ENCODE peak calls at places on chromosomes 2 and 18, in five cellular contexts. O, G, I, B and Q are unnamed samples.

GRCh38 chr18:830315-830901 is 18.4 kb upstream of the YES1 start:
- DNase-seq in I (no peak), G (peak; percentile 40), O (no peak), B (peak; percentile 47), Q (peak; percentile 81)

GRCh38 chr18:49250819-49251388 is 209.5 kb downstream of the DYM start:
- DNase-seq in O (no peak), G (no peak), I (peak; percentile 31), B (peak; percentile 64), Q (peak; percentile 36)

GRCh38 chr2:950627-950992 is at the start of gene SNTG2:
- DNase-seq in I (no peak), G (peak; percentile 37), B (no peak), O (no peak), Q (no peak)

GRCh38 chr18:79507546-79508480 is 112.1 kb downstream of the NFATC1 start:
- DNase-seq in B (peak; percentile 74), O (peak; percentile 78), G (peak; percentile 86), I (peak; percentile 38), Q (peak; percentile 48)

GRCh38 chr2:67311536-67311935 is 85.6 kb upstream of the ETAA1 start:
- DNase-seq in O (no peak), B (peak; percentile 20), I (peak; percentile 91), G (no peak), Q (peak; percentile 65)

GRCh38 chr2:125526093-125526492 is 1129.9 kb upstream of the GYPC start:
- DNase-seq in I (peak; percentile 1), B (no peak), O (no peak), G (no peak), Q (no peak)

GRCh38 chr2:72051971-72052505 is 95.6 kb downstream of the CYP26B1 start:
- DNase-seq in O (no peak), G (no peak), B (no peak), I (no peak), Q (no peak)

GRCh38 chr18:57947117-57947516 is 96.9 kb upstream of the NEDD4L start:
- DNase-seq in I (no peak), B (no peak), G (no peak), O (no peak), Q (no peak)

GRCh38 chr2:65351948-65352595 is 80.3 kb downstream of the SPRED2 start:
- DNase-seq in B (no peak), G (no peak), O (no peak), I (no peak), Q (no peak)

GRCh38 chr18:22032392-22032961 is 136.9 kb upstream of the GATA6 start:
- DNase-seq in O (no peak), B (no peak), I (peak; percentile 99), G (no peak), Q (peak; percentile 93)

GRCh38 chr2:19607931-19608762 is 249.7 kb upstream of the OSR1 start:
- DNase-seq in I (peak; percentile 86), O (peak; percentile 55), G (no peak), B (no peak), Q (peak; percentile 89)

GRCh38 chr2:134460583-134460998 is 206.7 kb downstream of the MGAT5 start:
- DNase-seq in I (peak; percentile 51), G (peak; percentile 42), B (peak; percentile 89), O (no peak), Q (peak; percentile 53)

GRCh38 chr2:109258905-109259540 is 130.0 kb downstream of the SH3RF3 start:
- DNase-seq in O (no peak), I (peak; percentile 52), G (no peak), B (no peak), Q (no peak)

GRCh38 chr2:35688298-35688697 is 667.3 kb upstream of the CRIM1 start:
- DNase-seq in G (no peak), O (no peak), B (no peak), I (no peak), Q (no peak)

GRCh38 chr2:117378653-117379052 is 435.8 kb upstream of the DDX18 start:
- DNase-seq in B (no peak), G (no peak), O (no peak), I (no peak), Q (no peak)

GRCh38 chr18:54607213-54607934 is 16.3 kb downstream of the DYNAP start:
- DNase-seq in G (no peak), I (no peak), O (no peak), B (peak; percentile 80), Q (peak; percentile 35)

GRCh38 chr2:71606244-71606643 is 152.9 kb downstream of the DYSF start:
- DNase-seq in G (no peak), O (peak; percentile 3), B (no peak), I (no peak), Q (no peak)

GRCh38 chr2:180463608-180464007 is 456.5 kb upstream of the CWC22 start:
- DNase-seq in I (no peak), O (no peak), G (no peak), B (peak; percentile 5), Q (no peak)

GRCh38 chr2:9345997-9346396 is 77.3 kb downstream of the ITGB1BP1 start:
- DNase-seq in O (no peak), I (peak; percentile 48), G (no peak), B (no peak), Q (no peak)

GRCh38 chr2:179355881-179356280 is 91.2 kb upstream of the SESTD1 start:
- DNase-seq in B (no peak), I (peak; percentile 30), O (no peak), G (no peak), Q (no peak)

GRCh38 chr2:29073913-29074312 is 410 bp downstream of the PCARE start:
- DNase-seq in I (no peak), B (no peak), O (no peak), G (no peak), Q (no peak)

GRCh38 chr2:95387358-95387757 is 15.2 kb upstream of the FAHD2A start:
- DNase-seq in G (no peak), O (no peak), B (no peak), I (no peak), Q (no peak)

GRCh38 chr2:3254438-3254941 is 123.1 kb downstream of the EIPR1 start:
- DNase-seq in I (no peak), B (no peak), G (no peak), O (no peak), Q (no peak)

GRCh38 chr2:120344991-120345975 is 653 bp upstream of the INHBB start:
- DNase-seq in I (no peak), B (peak; percentile 73), O (no peak), G (no peak), Q (no peak)

GRCh38 chr2:184302506-184302905 is 295.8 kb upstream of the ZNF804A start:
- DNase-seq in B (no peak), G (no peak), I (peak; percentile 32), O (no peak), Q (peak; percentile 9)

GRCh38 chr18:75090336-75090735 is 118.6 kb downstream of the PTGR3 start:
- DNase-seq in I (no peak), G (no peak), O (no peak), B (no peak), Q (no peak)

GRCh38 chr2:237665713-237666143 is 38.3 kb downstream of the LRRFIP1 start:
- DNase-seq in I (no peak), G (no peak), O (no peak), B (peak; percentile 61), Q (no peak)

GRCh38 chr2:106542730-106543359 is 55.7 kb downstream of the CD8B2 start:
- DNase-seq in O (peak; percentile 60), B (peak; percentile 82), G (peak; percentile 45), I (peak; percentile 14), Q (peak; percentile 25)

GRCh38 chr2:72917875-72918660 is 749 bp downstream of the EMX1 start:
- DNase-seq in O (no peak), B (peak; percentile 89), I (no peak), G (no peak), Q (no peak)

GRCh38 chr2:241009601-241010530 is 11.4 kb downstream of the SNED1 start:
- DNase-seq in B (peak; percentile 68), I (peak; percentile 63), O (peak; percentile 53), G (no peak), Q (peak; percentile 96)

GRCh38 chr18:7082666-7083065 is 34.9 kb downstream of the LAMA1 start:
- DNase-seq in I (no peak), O (no peak), B (no peak), G (no peak), Q (no peak)